ENCODE peak calls at places on chromosomes 3 and 15, in nine cellular contexts. One of them, this sample, is unnamed.

GRCh38 chr15:66852064-66852905 is 150.2 kb downstream of the SMAD6 start:
- DNase-seq in OCI-LY7: no peak
- DNase-seq in heart right ventricle: no peak
- DNase-seq in AG10803: no peak
- DNase-seq in GM13976: no peak
- DNase-seq in PC-9: no peak
- DNase-seq in AG04449: no peak
- DNase-seq in B cell: no peak
- DNase-seq in natural killer cell: no peak
- DNase-seq in this sample: no peak

GRCh38 chr3:102057781-102058421 is 208.6 kb downstream of the NFKBIZ start:
- DNase-seq in AG10803: no peak
- DNase-seq in heart right ventricle: no peak
- DNase-seq in natural killer cell: no peak
- DNase-seq in B cell: peak
- DNase-seq in OCI-LY7: peak
- DNase-seq in GM13976: peak
- DNase-seq in PC-9: no peak
- DNase-seq in AG04449: no peak
- DNase-seq in this sample: peak

GRCh38 chr15:95910643-95911212 is 419.8 kb upstream of the NR2F2 start:
- DNase-seq in heart right ventricle: no peak
- DNase-seq in AG04449: no peak
- DNase-seq in AG10803: no peak
- DNase-seq in GM13976: no peak
- DNase-seq in PC-9: no peak
- DNase-seq in B cell: no peak
- DNase-seq in OCI-LY7: no peak
- DNase-seq in natural killer cell: no peak
- DNase-seq in this sample: no peak

GRCh38 chr3:128076783-128077624 is 24.8 kb downstream of the SEC61A1 start:
- DNase-seq in AG04449: no peak
- DNase-seq in OCI-LY7: no peak
- DNase-seq in GM13976: no peak
- DNase-seq in heart right ventricle: peak
- DNase-seq in AG10803: no peak
- DNase-seq in PC-9: no peak
- DNase-seq in B cell: peak
- DNase-seq in natural killer cell: peak
- DNase-seq in this sample: peak

GRCh38 chr3:146313411-146314111 is 62.7 kb upstream of the PLSCR4 start:
- DNase-seq in AG04449: peak
- DNase-seq in PC-9: no peak
- DNase-seq in GM13976: no peak
- DNase-seq in natural killer cell: no peak
- DNase-seq in OCI-LY7: no peak
- DNase-seq in heart right ventricle: no peak
- DNase-seq in B cell: no peak
- DNase-seq in AG10803: peak
- DNase-seq in this sample: no peak

GRCh38 chr3:111616417-111617105 is 21.4 kb upstream of the ZBED2 start:
- DNase-seq in AG10803: peak
- DNase-seq in heart right ventricle: no peak
- DNase-seq in GM13976: no peak
- DNase-seq in PC-9: peak
- DNase-seq in OCI-LY7: peak
- DNase-seq in AG04449: no peak
- DNase-seq in natural killer cell: peak
- DNase-seq in B cell: peak
- DNase-seq in this sample: peak

GRCh38 chr3:197454014-197454413 is 101.8 kb downstream of the BDH1 start:
- DNase-seq in natural killer cell: no peak
- DNase-seq in OCI-LY7: peak
- DNase-seq in GM13976: peak
- DNase-seq in AG04449: no peak
- DNase-seq in AG10803: peak
- DNase-seq in PC-9: peak
- DNase-seq in B cell: peak
- DNase-seq in heart right ventricle: no peak
- DNase-seq in this sample: peak

GRCh38 chr15:71093089-71094024 is 21.9 kb upstream of the THSD4 start:
- DNase-seq in AG04449: no peak
- DNase-seq in natural killer cell: no peak
- DNase-seq in B cell: no peak
- DNase-seq in GM13976: no peak
- DNase-seq in OCI-LY7: no peak
- DNase-seq in PC-9: peak
- DNase-seq in heart right ventricle: no peak
- DNase-seq in AG10803: peak
- DNase-seq in this sample: no peak

GRCh38 chr3:4078903-4079302 is 224.3 kb upstream of the SETMAR start:
- DNase-seq in AG04449: no peak
- DNase-seq in GM13976: no peak
- DNase-seq in OCI-LY7: no peak
- DNase-seq in AG10803: no peak
- DNase-seq in heart right ventricle: no peak
- DNase-seq in B cell: no peak
- DNase-seq in natural killer cell: no peak
- DNase-seq in PC-9: no peak
- DNase-seq in this sample: no peak

GRCh38 chr3:133477497-133477896 is 77.6 kb downstream of the BFSP2 start:
- DNase-seq in GM13976: peak
- DNase-seq in AG04449: no peak
- DNase-seq in OCI-LY7: peak
- DNase-seq in AG10803: no peak
- DNase-seq in heart right ventricle: no peak
- DNase-seq in natural killer cell: no peak
- DNase-seq in B cell: peak
- DNase-seq in PC-9: no peak
- DNase-seq in this sample: no peak

GRCh38 chr3:111763968-111764367 is 95.1 kb upstream of the PHLDB2 start:
- DNase-seq in heart right ventricle: no peak
- DNase-seq in B cell: no peak
- DNase-seq in AG10803: peak
- DNase-seq in PC-9: no peak
- DNase-seq in natural killer cell: no peak
- DNase-seq in GM13976: no peak
- DNase-seq in OCI-LY7: no peak
- DNase-seq in AG04449: no peak
- DNase-seq in this sample: no peak

GRCh38 chr3:33433843-33434242 is 6.4 kb downstream of the UBP1 start:
- DNase-seq in GM13976: no peak
- DNase-seq in AG04449: no peak
- DNase-seq in natural killer cell: no peak
- DNase-seq in heart right ventricle: no peak
- DNase-seq in AG10803: peak
- DNase-seq in OCI-LY7: no peak
- DNase-seq in PC-9: no peak
- DNase-seq in B cell: no peak
- DNase-seq in this sample: no peak

GRCh38 chr3:33428812-33429211 is 11.4 kb downstream of the UBP1 start:
- DNase-seq in PC-9: no peak
- DNase-seq in heart right ventricle: no peak
- DNase-seq in B cell: no peak
- DNase-seq in AG10803: no peak
- DNase-seq in OCI-LY7: no peak
- DNase-seq in natural killer cell: no peak
- DNase-seq in AG04449: no peak
- DNase-seq in GM13976: no peak
- DNase-seq in this sample: no peak

GRCh38 chr3:33430061-33430460 is 10.1 kb downstream of the UBP1 start:
- DNase-seq in GM13976: no peak
- DNase-seq in OCI-LY7: no peak
- DNase-seq in B cell: no peak
- DNase-seq in natural killer cell: no peak
- DNase-seq in heart right ventricle: no peak
- DNase-seq in AG04449: no peak
- DNase-seq in AG10803: no peak
- DNase-seq in PC-9: no peak
- DNase-seq in this sample: no peak

GRCh38 chr3:33426630-33427341 is 13.4 kb downstream of the UBP1 start:
- DNase-seq in PC-9: no peak
- DNase-seq in AG04449: no peak
- DNase-seq in GM13976: no peak
- DNase-seq in heart right ventricle: no peak
- DNase-seq in natural killer cell: no peak
- DNase-seq in OCI-LY7: no peak
- DNase-seq in AG10803: no peak
- DNase-seq in B cell: no peak
- DNase-seq in this sample: no peak

DNA sequence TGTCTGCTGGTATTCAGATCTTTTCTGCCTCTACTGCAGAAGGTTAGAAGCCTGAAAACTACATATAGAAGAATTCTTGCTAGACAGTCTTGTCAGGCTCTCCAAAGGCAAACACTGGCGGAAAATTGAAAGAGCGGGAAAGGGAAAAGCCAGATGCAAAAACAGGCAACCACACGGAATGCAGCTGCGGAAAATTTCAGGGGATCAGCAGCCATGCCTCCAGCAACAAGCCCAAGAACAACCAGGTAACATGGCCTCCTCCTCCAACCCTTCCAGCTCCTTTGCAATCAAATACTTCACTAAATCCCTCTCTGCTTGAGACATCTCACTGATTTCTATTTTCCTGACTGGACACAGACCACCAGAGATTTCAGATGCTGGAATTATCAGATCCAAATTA is 9.6 kb downstream of the UBP1 start:
- DNase-seq in heart right ventricle: no peak
- DNase-seq in PC-9: no peak
- DNase-seq in natural killer cell: no peak
- DNase-seq in AG10803: no peak
- DNase-seq in GM13976: no peak
- DNase-seq in AG04449: no peak
- DNase-seq in OCI-LY7: no peak
- DNase-seq in B cell: no peak
- DNase-seq in this sample: no peak
- TF ChIP-seq CTCF in heart right ventricle: no peak
- TF ChIP-seq CTCF in PC-9: no peak
- TF ChIP-seq CTCF in natural killer cell: no peak
- TF ChIP-seq CTCF in AG10803: no peak
- TF ChIP-seq CTCF in GM13976: no peak
- TF ChIP-seq CTCF in AG04449: no peak
- TF ChIP-seq CTCF in OCI-LY7: no peak
- TF ChIP-seq CTCF in B cell: no peak
- TF ChIP-seq CTCF in this sample: no peak

DNA sequence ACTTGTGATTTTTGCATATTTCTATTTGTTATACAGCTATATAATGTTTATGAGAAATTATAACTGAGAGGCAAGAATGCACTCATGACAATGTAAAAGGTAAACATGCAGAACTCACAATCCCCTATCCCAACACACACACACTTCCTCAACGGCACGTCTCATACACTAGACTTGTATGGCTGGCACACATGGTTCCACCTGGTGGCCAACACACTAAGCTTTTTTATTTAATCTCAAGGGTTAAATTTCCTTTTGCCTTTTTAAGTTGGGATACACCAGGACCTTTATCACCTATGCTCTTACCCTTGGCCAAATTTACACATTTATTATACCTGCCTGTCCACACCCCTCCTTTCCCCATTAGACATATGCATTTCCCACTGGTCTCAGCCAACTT is 88.6 kb upstream of the PSMD6 start:
- DNase-seq in B cell: no peak
- DNase-seq in OCI-LY7: no peak
- DNase-seq in GM13976: no peak
- DNase-seq in AG10803: no peak
- DNase-seq in heart right ventricle: no peak
- DNase-seq in natural killer cell: no peak
- DNase-seq in PC-9: no peak
- DNase-seq in AG04449: no peak
- DNase-seq in this sample: no peak
- TF ChIP-seq CTCF in B cell: no peak
- TF ChIP-seq CTCF in OCI-LY7: no peak
- TF ChIP-seq CTCF in GM13976: no peak
- TF ChIP-seq CTCF in AG10803: no peak
- TF ChIP-seq CTCF in heart right ventricle: no peak
- TF ChIP-seq CTCF in natural killer cell: no peak
- TF ChIP-seq CTCF in PC-9: no peak
- TF ChIP-seq CTCF in AG04449: no peak
- TF ChIP-seq CTCF in this sample: no peak

DNA sequence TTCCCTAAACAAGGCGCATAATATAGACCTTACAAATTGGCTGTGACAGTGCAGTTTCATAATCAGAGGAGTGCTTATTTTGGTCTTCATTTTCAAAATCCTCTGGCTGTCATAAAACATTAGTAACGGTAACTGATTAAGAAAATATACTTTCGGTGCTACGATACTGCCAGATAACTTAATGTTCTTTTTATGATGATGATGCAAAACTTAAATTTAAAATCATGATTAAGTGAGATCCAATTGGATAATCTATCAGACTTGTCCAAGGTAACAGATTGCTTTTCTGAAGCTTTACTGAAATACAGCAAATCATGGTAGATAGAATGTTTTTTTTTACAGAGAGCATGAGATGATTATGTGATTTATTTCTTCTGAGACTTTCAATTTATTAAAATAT is 364.2 kb upstream of the CNTN3 start:
- DNase-seq in heart right ventricle: no peak
- DNase-seq in B cell: no peak
- DNase-seq in AG04449: no peak
- DNase-seq in GM13976: no peak
- DNase-seq in AG10803: no peak
- DNase-seq in natural killer cell: no peak
- DNase-seq in PC-9: no peak
- DNase-seq in OCI-LY7: no peak
- DNase-seq in this sample: no peak
- TF ChIP-seq CTCF in heart right ventricle: no peak
- TF ChIP-seq CTCF in B cell: no peak
- TF ChIP-seq CTCF in AG04449: no peak
- TF ChIP-seq CTCF in GM13976: no peak
- TF ChIP-seq CTCF in AG10803: no peak
- TF ChIP-seq CTCF in natural killer cell: no peak
- TF ChIP-seq CTCF in PC-9: no peak
- TF ChIP-seq CTCF in OCI-LY7: no peak
- TF ChIP-seq CTCF in this sample: no peak

GRCh38 chr15:68592548-68592947 is 13.8 kb downstream of the CORO2B start:
- DNase-seq in GM13976: no peak
- DNase-seq in B cell: no peak
- DNase-seq in PC-9: no peak
- DNase-seq in OCI-LY7: no peak
- DNase-seq in AG10803: no peak
- DNase-seq in natural killer cell: no peak
- DNase-seq in AG04449: no peak
- DNase-seq in heart right ventricle: no peak
- DNase-seq in this sample: no peak
- TF ChIP-seq CTCF in GM13976: no peak
- TF ChIP-seq CTCF in B cell: no peak
- TF ChIP-seq CTCF in PC-9: no peak
- TF ChIP-seq CTCF in OCI-LY7: no peak
- TF ChIP-seq CTCF in AG10803: no peak
- TF ChIP-seq CTCF in natural killer cell: no peak
- TF ChIP-seq CTCF in AG04449: no peak
- TF ChIP-seq CTCF in heart right ventricle: no peak
- TF ChIP-seq CTCF in this sample: no peak

DNA sequence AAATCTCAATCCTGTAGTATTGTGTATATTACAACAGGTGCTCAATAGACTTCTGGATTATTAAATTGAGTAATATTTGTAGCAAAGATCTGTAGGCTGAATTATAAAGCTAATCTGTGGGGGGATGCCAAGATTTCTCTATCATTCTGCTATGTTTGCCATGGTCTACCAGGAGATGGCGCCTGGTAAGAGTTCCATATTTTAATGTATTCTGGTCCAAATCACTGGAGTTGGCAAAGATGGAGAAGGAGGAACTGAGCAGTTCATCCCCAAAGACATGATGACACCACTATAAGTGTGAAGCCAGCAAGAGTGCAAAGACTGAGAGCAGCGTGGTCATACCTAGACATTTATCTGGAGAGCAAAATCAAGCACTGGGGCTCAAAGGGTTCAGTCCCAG is 340.8 kb upstream of the TPRG1 start:
- DNase-seq in OCI-LY7: peak
- DNase-seq in GM13976: no peak
- DNase-seq in natural killer cell: no peak
- DNase-seq in AG10803: no peak
- DNase-seq in heart right ventricle: no peak
- DNase-seq in AG04449: no peak
- DNase-seq in PC-9: no peak
- DNase-seq in B cell: no peak
- DNase-seq in this sample: peak
- TF ChIP-seq CTCF in OCI-LY7: peak
- TF ChIP-seq CTCF in GM13976: no peak
- TF ChIP-seq CTCF in natural killer cell: no peak
- TF ChIP-seq CTCF in AG10803: peak
- TF ChIP-seq CTCF in heart right ventricle: no peak
- TF ChIP-seq CTCF in AG04449: no peak
- TF ChIP-seq CTCF in PC-9: peak
- TF ChIP-seq CTCF in B cell: no peak
- TF ChIP-seq CTCF in this sample: no peak

This sample was measured in activated CD8-positive, alpha-beta T cell treated with anti-CD3 and anti-CD28 coated beads for 36 hours.